ENCODE peak calls at places on chromosomes 12 and 14, in ten cellular contexts. E is tibial nerve; V is left ventricle myocardium inferior; G is pancreas; N is suprapubic skin; I is spleen; K is AG04450; X is Peyer's patch; P is CD8-positive, alpha-beta T cell; C is astrocyte. R is an unnamed sample.

GRCh38 chr14:80395031-80395430 is 183.7 kb upstream of the DIO2 start:
- DNase-seq in E (no peak), V (no peak), G (no peak), N (no peak), I (no peak), K (no peak), X (no peak), P (no peak), C (no peak), R (no peak)

GRCh38 chr12:98752726-98753125 is 107.6 kb downstream of the APAF1 start:
- DNase-seq in E (no peak), V (no peak), G (no peak), N (no peak), I (no peak), K (no peak), X (no peak), P (no peak), C (peak; percentile 92), R (no peak)

GRCh38 chr12:66903782-66904396 is 225.0 kb upstream of the GRIP1 start:
- DNase-seq in E (no peak), V (no peak), G (no peak), N (no peak), I (no peak), K (no peak), X (no peak), P (no peak), C (no peak), R (no peak)

GRCh38 chr12:71038960-71039359 is 118.4 kb upstream of the PTPRR start:
- DNase-seq in E (no peak), V (no peak), G (no peak), N (no peak), I (no peak), K (no peak), X (no peak), P (no peak), C (no peak), R (no peak)

GRCh38 chr14:83372271-83372670 is 1838.6 kb upstream of the SEL1L start:
- DNase-seq in E (no peak), V (no peak), G (no peak), N (no peak), I (no peak), K (no peak), X (no peak), P (no peak), C (no peak), R (no peak)

GRCh38 chr14:30573203-30573814 is 14.4 kb downstream of the G2E3 start:
- DNase-seq in E (no peak), V (no peak), G (no peak), N (no peak), I (no peak), K (no peak), X (no peak), P (no peak), C (peak; percentile 70), R (no peak)

GRCh38 chr12:67885370-67886169 is 103.7 kb upstream of the IFNG-AS1 start:
- DNase-seq in E (peak; percentile 11), V (no peak), G (no peak), N (no peak), I (no peak), K (no peak), X (no peak), P (no peak), C (peak; percentile 88), R (no peak)

GRCh38 chr14:75279153-75279738 is 618 bp downstream of the FOS start:
- DNase-seq in E (peak; percentile 64), V (peak; percentile 80), G (peak; percentile 64), N (no peak), I (peak; percentile 89), K (no peak), X (peak; percentile 85), P (peak; percentile 65), C (peak; percentile 76), R (peak; percentile 74)

GRCh38 chr12:2876431-2877046 is 435 bp downstream of the FOXM1 start:
- DNase-seq in E (no peak), V (no peak), G (peak; percentile 17), N (no peak), I (no peak), K (no peak), X (no peak), P (no peak), C (no peak), R (no peak)

GRCh38 chr12:91902860-91903683 is 242.6 kb downstream of the BTG1 start:
- DNase-seq in E (no peak), V (no peak), G (no peak), N (no peak), I (no peak), K (no peak), X (no peak), P (no peak), C (peak; percentile 51), R (no peak)

GRCh38 chr14:104376202-104377140 is 203.1 kb upstream of the C14orf180 start:
- DNase-seq in E (no peak), V (no peak), G (no peak), N (no peak), I (no peak), K (no peak), X (no peak), P (no peak), C (no peak), R (no peak)

GRCh38 chr12:52147367-52147972 is 44.3 kb downstream of the KRT80 start:
- DNase-seq in E (peak; percentile 73), V (peak; percentile 85), G (peak; percentile 83), N (peak; percentile 98), I (peak; percentile 76), K (peak; percentile 96), X (peak; percentile 95), P (no peak), C (peak; percentile 98), R (peak; percentile 97)

DNA sequence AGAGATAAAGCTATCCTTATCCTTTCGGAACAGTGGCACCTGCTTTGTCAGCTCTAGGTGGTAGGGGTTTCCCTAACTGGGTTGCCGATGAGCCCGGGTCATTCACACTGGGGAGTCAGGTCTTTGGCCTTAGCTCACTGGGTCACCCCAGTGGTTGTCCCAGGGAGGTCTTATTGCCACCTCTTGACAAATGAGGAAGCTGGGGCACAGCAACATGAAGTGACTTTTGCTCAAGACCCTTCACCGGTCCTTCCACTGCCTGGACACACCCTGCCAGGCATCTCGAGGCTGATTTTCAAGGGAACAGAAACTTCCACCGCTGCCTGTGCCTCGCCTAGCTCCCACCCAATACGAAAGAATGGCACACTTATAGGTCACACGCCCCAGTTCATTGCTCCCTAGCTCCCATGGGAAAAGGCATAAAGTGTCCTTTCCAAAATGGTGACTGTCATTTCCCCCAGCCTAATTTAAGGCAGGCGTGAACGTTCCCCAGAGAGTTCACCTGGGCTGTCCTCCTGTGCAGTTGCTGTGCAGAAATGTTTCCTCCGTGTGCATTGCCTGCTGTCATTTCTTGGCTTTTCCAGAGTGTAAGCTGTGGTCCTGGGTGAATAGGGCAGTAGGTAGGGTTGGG is 156.1 kb upstream of the CCND2 start:
- DNase-seq in E (no peak), V (no peak), G (no peak), N (no peak), I (no peak), K (no peak), X (no peak), P (no peak), C (no peak), R (no peak)
- TF ChIP-seq CTCF in E (no peak), V (no peak), G (no peak), N (no peak), I (no peak), K (no peak), X (no peak), P (no peak), C (no peak), R (no peak)

DNA sequence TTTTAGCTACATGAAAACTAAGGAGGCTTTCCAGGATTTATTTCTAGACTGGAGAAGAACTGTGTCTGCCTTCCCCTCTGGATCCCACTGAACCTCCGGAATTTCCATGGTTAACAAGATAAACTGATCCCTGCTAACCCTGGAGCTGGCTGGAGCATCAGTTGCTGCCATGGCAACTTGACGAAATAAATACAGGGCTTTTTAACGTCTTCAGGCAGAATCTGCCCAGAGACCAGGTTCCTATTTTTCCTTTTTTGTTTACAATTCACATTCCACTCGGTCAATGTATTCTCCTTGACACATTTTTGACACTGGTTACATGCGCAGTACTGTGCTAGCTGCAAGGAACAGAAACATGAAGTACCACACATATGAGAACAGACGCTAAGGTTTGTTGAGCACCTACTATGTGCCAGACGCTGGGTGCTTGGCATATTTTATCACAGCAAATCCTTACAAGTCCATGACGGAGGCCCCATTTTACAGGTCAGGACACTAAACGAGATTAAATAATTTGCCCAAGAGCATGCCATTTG is 1.7 kb downstream of the C14orf132 start:
- DNase-seq in E (no peak), V (no peak), G (no peak), N (no peak), I (no peak), K (no peak), X (no peak), P (no peak), C (peak; percentile 46), R (no peak)
- H3K4me3 ChIP-seq in E (no peak overlapping the region), V (no peak overlapping the region), G (no peak overlapping the region), N (peak overlapping the region; percentile 84), I (no peak overlapping the region), K (peak overlapping the region; percentile 89), X (no peak overlapping the region), P (no peak overlapping the region), C (peak overlapping the region; percentile 76), R (peak overlapping the region; percentile 71)

GRCh38 chr12:126858586-126858985 is 1408.4 kb upstream of the TMEM132C start:
- DNase-seq in E (no peak), V (no peak), G (no peak), N (no peak), I (no peak), K (no peak), X (no peak), P (no peak), C (no peak), R (no peak)
- H3K9me3 ChIP-seq in E (no peaks in the 10 kb centered on the region), V (no peaks in the 10 kb centered on the region), G (no peaks in the 10 kb centered on the region), N (no peaks in the 10 kb centered on the region), I (no peaks in the 10 kb centered on the region), K (peaks cover 20% of the 10 kb centered on the region), X (no peaks in the 10 kb centered on the region), P (no peaks in the 10 kb centered on the region), C (no peaks in the 10 kb centered on the region), R (no peaks in the 10 kb centered on the region)

GRCh38 chr14:64630778-64631177 is 73.4 kb upstream of the PLEKHG3 start:
- DNase-seq in E (no peak), V (no peak), G (no peak), N (no peak), I (no peak), K (no peak), X (no peak), P (no peak), C (no peak), R (no peak)

GRCh38 chr14:64632056-64632455 is 72.2 kb upstream of the PLEKHG3 start:
- DNase-seq in E (no peak), V (no peak), G (no peak), N (no peak), I (no peak), K (no peak), X (no peak), P (no peak), C (no peak), R (no peak)

GRCh38 chr14:64623576-64624165 is 73.9 kb downstream of the PPP1R36 start:
- DNase-seq in E (no peak), V (no peak), G (no peak), N (no peak), I (no peak), K (no peak), X (no peak), P (no peak), C (no peak), R (no peak)

GRCh38 chr14:64625363-64626232 is 75.8 kb downstream of the PPP1R36 start:
- DNase-seq in E (no peak), V (no peak), G (peak; percentile 14), N (no peak), I (no peak), K (no peak), X (no peak), P (no peak), C (no peak), R (no peak)

GRCh38 chr14:64628940-64629403 is 75.3 kb upstream of the PLEKHG3 start:
- DNase-seq in E (no peak), V (no peak), G (no peak), N (no peak), I (no peak), K (peak; percentile 87), X (no peak), P (no peak), C (peak; percentile 93), R (no peak)
- TF ChIP-seq CTCF in E (no peak), V (no peak), G (no peak), N (no peak), I (no peak), K (peak; percentile 17), X (no peak), P (no peak), C (no peak), R (no peak)

R was measured in tibial artery.